ENCODE peak calls at places on chromosome 9, in six cellular contexts. One of them, this sample, is unnamed.
A peak's percentile ranks its signal among the peaks of the same experiment; 100 is the strongest.

GRCh38 chr9:84151236-84151635 is 170.6 kb downstream of the RMI1 start:
- DNase-seq in NCI-H510A treated with DMSO at 0.1 percent for 48 hours: no peak
- DNase-seq in left cardiac atrium: no peak
- DNase-seq in globus pallidus: no peak
- DNase-seq in aorta: no peak
- DNase-seq in WTC11: peak; percentile 38
- DNase-seq in this sample: no peak

GRCh38 chr9:118751848-118752223 is 617.4 kb downstream of the BRINP1 start:
- DNase-seq in NCI-H510A treated with DMSO at 0.1 percent for 48 hours: no peak
- DNase-seq in left cardiac atrium: no peak
- DNase-seq in globus pallidus: no peak
- DNase-seq in aorta: no peak
- DNase-seq in WTC11: no peak
- DNase-seq in this sample: no peak

GRCh38 chr9:12464910-12465512 is 228.2 kb upstream of the TYRP1 start:
- DNase-seq in NCI-H510A treated with DMSO at 0.1 percent for 48 hours: peak; percentile 69
- DNase-seq in left cardiac atrium: no peak
- DNase-seq in globus pallidus: peak; percentile 11
- DNase-seq in aorta: no peak
- DNase-seq in WTC11: no peak
- DNase-seq in this sample: peak; percentile 19

GRCh38 chr9:124482431-124483031 is 24.7 kb downstream of the NR5A1 start:
- DNase-seq in NCI-H510A treated with DMSO at 0.1 percent for 48 hours: no peak
- DNase-seq in left cardiac atrium: no peak
- DNase-seq in globus pallidus: no peak
- DNase-seq in aorta: no peak
- DNase-seq in WTC11: no peak
- DNase-seq in this sample: no peak

GRCh38 chr9:105330755-105331154 is 86.3 kb downstream of the SLC44A1 start:
- DNase-seq in NCI-H510A treated with DMSO at 0.1 percent for 48 hours: no peak
- DNase-seq in left cardiac atrium: no peak
- DNase-seq in globus pallidus: no peak
- DNase-seq in aorta: no peak
- DNase-seq in WTC11: no peak
- DNase-seq in this sample: no peak

GRCh38 chr9:134497283-134497860 is 144.2 kb upstream of the COL5A1 start:
- DNase-seq in NCI-H510A treated with DMSO at 0.1 percent for 48 hours: no peak
- DNase-seq in left cardiac atrium: no peak
- DNase-seq in globus pallidus: no peak
- DNase-seq in aorta: no peak
- DNase-seq in WTC11: no peak
- DNase-seq in this sample: no peak

GRCh38 chr9:71243951-71244350 is 122.5 kb upstream of the TRPM3 start:
- DNase-seq in NCI-H510A treated with DMSO at 0.1 percent for 48 hours: no peak
- DNase-seq in left cardiac atrium: no peak
- DNase-seq in globus pallidus: no peak
- DNase-seq in aorta: no peak
- DNase-seq in WTC11: no peak
- DNase-seq in this sample: no peak

GRCh38 chr9:124420991-124421543 is 5.8 kb upstream of the PSMB7 start:
- DNase-seq in NCI-H510A treated with DMSO at 0.1 percent for 48 hours: peak; percentile 14
- DNase-seq in left cardiac atrium: no peak
- DNase-seq in globus pallidus: no peak
- DNase-seq in aorta: no peak
- DNase-seq in WTC11: no peak
- DNase-seq in this sample: peak; percentile 93

GRCh38 chr9:131193051-131193450 is 67.7 kb downstream of the NUP214 start:
- DNase-seq in NCI-H510A treated with DMSO at 0.1 percent for 48 hours: no peak
- DNase-seq in left cardiac atrium: no peak
- DNase-seq in globus pallidus: no peak
- DNase-seq in aorta: no peak
- DNase-seq in WTC11: no peak
- DNase-seq in this sample: no peak

GRCh38 chr9:127545196-127546124 is 66.6 kb upstream of the STXBP1 start:
- DNase-seq in NCI-H510A treated with DMSO at 0.1 percent for 48 hours: peak; percentile 76
- DNase-seq in left cardiac atrium: no peak
- DNase-seq in globus pallidus: peak; percentile 82
- DNase-seq in aorta: peak; percentile 80
- DNase-seq in WTC11: no peak
- DNase-seq in this sample: peak; percentile 75

GRCh38 chr9:35771079-35771441 is 17.0 kb upstream of the MSMP start:
- DNase-seq in NCI-H510A treated with DMSO at 0.1 percent for 48 hours: no peak
- DNase-seq in left cardiac atrium: peak; percentile 66
- DNase-seq in globus pallidus: no peak
- DNase-seq in aorta: no peak
- DNase-seq in WTC11: no peak
- DNase-seq in this sample: no peak

GRCh38 chr9:121463026-121463827 is 36.4 kb downstream of the GGTA1 start:
- DNase-seq in NCI-H510A treated with DMSO at 0.1 percent for 48 hours: peak; percentile 19
- DNase-seq in left cardiac atrium: peak; percentile 75
- DNase-seq in globus pallidus: no peak
- DNase-seq in aorta: peak; percentile 89
- DNase-seq in WTC11: peak; percentile 82
- DNase-seq in this sample: no peak

GRCh38 chr9:92026206-92027002 is 76.4 kb upstream of the ROR2 start:
- DNase-seq in NCI-H510A treated with DMSO at 0.1 percent for 48 hours: no peak
- DNase-seq in left cardiac atrium: no peak
- DNase-seq in globus pallidus: no peak
- DNase-seq in aorta: no peak
- DNase-seq in WTC11: no peak
- DNase-seq in this sample: no peak

GRCh38 chr9:115770521-115770920 is 383.1 kb upstream of the PAPPA start:
- DNase-seq in NCI-H510A treated with DMSO at 0.1 percent for 48 hours: no peak
- DNase-seq in left cardiac atrium: no peak
- DNase-seq in globus pallidus: no peak
- DNase-seq in aorta: no peak
- DNase-seq in WTC11: no peak
- DNase-seq in this sample: no peak

GRCh38 chr9:38761999-38762398 is 42.1 kb upstream of the FAM240B start:
- DNase-seq in NCI-H510A treated with DMSO at 0.1 percent for 48 hours: no peak
- DNase-seq in left cardiac atrium: no peak
- DNase-seq in globus pallidus: no peak
- DNase-seq in aorta: no peak
- DNase-seq in WTC11: no peak
- DNase-seq in this sample: no peak

GRCh38 chr9:6014668-6015270 is 655 bp downstream of the RANBP6 start:
- DNase-seq in NCI-H510A treated with DMSO at 0.1 percent for 48 hours: no peak
- DNase-seq in left cardiac atrium: no peak
- DNase-seq in globus pallidus: peak; percentile 8
- DNase-seq in aorta: no peak
- DNase-seq in WTC11: no peak
- DNase-seq in this sample: no peak

GRCh38 chr9:75889577-75889976 is 896 bp upstream of the PCSK5 start:
- DNase-seq in NCI-H510A treated with DMSO at 0.1 percent for 48 hours: peak; percentile 42
- DNase-seq in left cardiac atrium: peak; percentile 25
- DNase-seq in globus pallidus: peak; percentile 7
- DNase-seq in aorta: no peak
- DNase-seq in WTC11: no peak
- DNase-seq in this sample: no peak

GRCh38 chr9:137694962-137695875 is 76.4 kb downstream of the EHMT1 start:
- DNase-seq in NCI-H510A treated with DMSO at 0.1 percent for 48 hours: peak; percentile 49
- DNase-seq in left cardiac atrium: peak; percentile 45
- DNase-seq in globus pallidus: peak; percentile 88
- DNase-seq in aorta: no peak
- DNase-seq in WTC11: peak; percentile 85
- DNase-seq in this sample: no peak

GRCh38 chr9:33843312-33843950 is 26.5 kb downstream of the UBE2R2 start:
- DNase-seq in NCI-H510A treated with DMSO at 0.1 percent for 48 hours: no peak
- DNase-seq in left cardiac atrium: no peak
- DNase-seq in globus pallidus: no peak
- DNase-seq in aorta: no peak
- DNase-seq in WTC11: no peak
- DNase-seq in this sample: no peak

GRCh38 chr9:42386477-42386876 is 203.0 kb downstream of the SPATA31A6 start:
- DNase-seq in NCI-H510A treated with DMSO at 0.1 percent for 48 hours: no peak
- DNase-seq in left cardiac atrium: no peak
- DNase-seq in globus pallidus: no peak
- DNase-seq in aorta: no peak
- DNase-seq in WTC11: no peak
- DNase-seq in this sample: no peak

GRCh38 chr9:16202913-16203734 is 650.3 kb downstream of the CCDC171 start:
- DNase-seq in NCI-H510A treated with DMSO at 0.1 percent for 48 hours: no peak
- DNase-seq in left cardiac atrium: no peak
- DNase-seq in globus pallidus: no peak
- DNase-seq in aorta: no peak
- DNase-seq in WTC11: no peak
- DNase-seq in this sample: no peak

GRCh38 chr9:136850866-136851775 is 1.0 kb upstream of the MAMDC4 start:
- DNase-seq in NCI-H510A treated with DMSO at 0.1 percent for 48 hours: no peak
- DNase-seq in left cardiac atrium: peak; percentile 26
- DNase-seq in globus pallidus: no peak
- DNase-seq in aorta: no peak
- DNase-seq in WTC11: no peak
- DNase-seq in this sample: no peak

GRCh38 chr9:127954831-127955293 is 17.2 kb upstream of the DPM2 start:
- DNase-seq in NCI-H510A treated with DMSO at 0.1 percent for 48 hours: no peak
- DNase-seq in left cardiac atrium: no peak
- DNase-seq in globus pallidus: peak; percentile 77
- DNase-seq in aorta: no peak
- DNase-seq in WTC11: no peak
- DNase-seq in this sample: no peak

GRCh38 chr9:121992571-121993212 is 100.4 kb downstream of the TTLL11 start:
- DNase-seq in NCI-H510A treated with DMSO at 0.1 percent for 48 hours: peak; percentile 72
- DNase-seq in left cardiac atrium: peak; percentile 69
- DNase-seq in globus pallidus: peak; percentile 82
- DNase-seq in aorta: no peak
- DNase-seq in WTC11: peak; percentile 39
- DNase-seq in this sample: peak; percentile 72

GRCh38 chr9:16521868-16522381 is 348.5 kb downstream of the BNC2 start:
- DNase-seq in NCI-H510A treated with DMSO at 0.1 percent for 48 hours: no peak
- DNase-seq in left cardiac atrium: peak; percentile 25
- DNase-seq in globus pallidus: peak; percentile 18
- DNase-seq in aorta: no peak
- DNase-seq in WTC11: no peak
- DNase-seq in this sample: no peak

GRCh38 chr9:112887377-112887776 is 3.3 kb downstream of the SLC46A2 start:
- DNase-seq in NCI-H510A treated with DMSO at 0.1 percent for 48 hours: no peak
- DNase-seq in left cardiac atrium: no peak
- DNase-seq in globus pallidus: peak; percentile 36
- DNase-seq in aorta: no peak
- DNase-seq in WTC11: peak; percentile 79
- DNase-seq in this sample: no peak

GRCh38 chr9:130537346-130538050 is 41.9 kb upstream of the FUBP3 start:
- DNase-seq in NCI-H510A treated with DMSO at 0.1 percent for 48 hours: no peak
- DNase-seq in left cardiac atrium: no peak
- DNase-seq in globus pallidus: no peak
- DNase-seq in aorta: no peak
- DNase-seq in WTC11: no peak
- DNase-seq in this sample: no peak

GRCh38 chr9:138094028-138094427 is 216.4 kb downstream of the CACNA1B start:
- DNase-seq in NCI-H510A treated with DMSO at 0.1 percent for 48 hours: no peak
- DNase-seq in left cardiac atrium: no peak
- DNase-seq in globus pallidus: no peak
- DNase-seq in aorta: no peak
- DNase-seq in WTC11: no peak
- DNase-seq in this sample: no peak

GRCh38 chr9:137702615-137703379 is 84.0 kb downstream of the EHMT1 start:
- DNase-seq in NCI-H510A treated with DMSO at 0.1 percent for 48 hours: no peak
- DNase-seq in left cardiac atrium: no peak
- DNase-seq in globus pallidus: no peak
- DNase-seq in aorta: no peak
- DNase-seq in WTC11: peak; percentile 3
- DNase-seq in this sample: no peak

GRCh38 chr9:105385372-105385985 is 62.4 kb upstream of the FSD1L start:
- DNase-seq in NCI-H510A treated with DMSO at 0.1 percent for 48 hours: no peak
- DNase-seq in left cardiac atrium: peak; percentile 36
- DNase-seq in globus pallidus: peak; percentile 39
- DNase-seq in aorta: no peak
- DNase-seq in WTC11: no peak
- DNase-seq in this sample: no peak

GRCh38 chr9:95284667-95285066 is 32.8 kb downstream of the FANCC start:
- DNase-seq in NCI-H510A treated with DMSO at 0.1 percent for 48 hours: no peak
- DNase-seq in left cardiac atrium: no peak
- DNase-seq in globus pallidus: no peak
- DNase-seq in aorta: no peak
- DNase-seq in WTC11: no peak
- DNase-seq in this sample: no peak

GRCh38 chr9:114782586-114782985 is 23.3 kb downstream of the TNFSF15 start:
- DNase-seq in NCI-H510A treated with DMSO at 0.1 percent for 48 hours: no peak
- DNase-seq in left cardiac atrium: no peak
- DNase-seq in globus pallidus: no peak
- DNase-seq in aorta: no peak
- DNase-seq in WTC11: no peak
- DNase-seq in this sample: no peak

GRCh38 chr9:96327694-96328352 is 25.8 kb upstream of the HSD17B3 start:
- DNase-seq in NCI-H510A treated with DMSO at 0.1 percent for 48 hours: peak; percentile 44
- DNase-seq in left cardiac atrium: no peak
- DNase-seq in globus pallidus: peak; percentile 63
- DNase-seq in aorta: no peak
- DNase-seq in WTC11: no peak
- DNase-seq in this sample: peak; percentile 43

GRCh38 chr9:121499427-121500164 is at the start of gene GGTA1:
- DNase-seq in NCI-H510A treated with DMSO at 0.1 percent for 48 hours: peak; percentile 61
- DNase-seq in left cardiac atrium: peak; percentile 81
- DNase-seq in globus pallidus: peak; percentile 12
- DNase-seq in aorta: peak; percentile 90
- DNase-seq in WTC11: peak; percentile 44
- DNase-seq in this sample: peak; percentile 60

GRCh38 chr9:76415731-76416130 is 21.5 kb upstream of the RFK start:
- DNase-seq in NCI-H510A treated with DMSO at 0.1 percent for 48 hours: no peak
- DNase-seq in left cardiac atrium: no peak
- DNase-seq in globus pallidus: no peak
- DNase-seq in aorta: no peak
- DNase-seq in WTC11: no peak
- DNase-seq in this sample: peak; percentile 65

GRCh38 chr9:114098021-114098659 is 952 bp downstream of the KIF12 start:
- DNase-seq in NCI-H510A treated with DMSO at 0.1 percent for 48 hours: no peak
- DNase-seq in left cardiac atrium: no peak
- DNase-seq in globus pallidus: no peak
- DNase-seq in aorta: no peak
- DNase-seq in WTC11: peak; percentile 75
- DNase-seq in this sample: peak; percentile 83

GRCh38 chr9:70609542-70610286 is 195.3 kb upstream of the KLF9 start:
- DNase-seq in NCI-H510A treated with DMSO at 0.1 percent for 48 hours: no peak
- DNase-seq in left cardiac atrium: peak; percentile 67
- DNase-seq in globus pallidus: no peak
- DNase-seq in aorta: no peak
- DNase-seq in WTC11: no peak
- DNase-seq in this sample: no peak

GRCh38 chr9:4596165-4596922 is 65.8 kb upstream of the PLPP6 start:
- DNase-seq in NCI-H510A treated with DMSO at 0.1 percent for 48 hours: no peak
- DNase-seq in left cardiac atrium: no peak
- DNase-seq in globus pallidus: no peak
- DNase-seq in aorta: no peak
- DNase-seq in WTC11: no peak
- DNase-seq in this sample: no peak

This sample was measured in NCI-H345.